ENCODE peak calls at places on chromosomes 1 and 21, in ten cellular contexts. W is Karpas-422; N is foreskin fibroblast; C is HT1080; L is stimulated activated CD4-positive, alpha-beta T cell treated with anti-CD3 and anti-CD28 coated beads, Interleukin-15, amount 100 ng/mL, for 24 hours; Q is activated T-cell treated with anti-CD3 and anti-CD28 coated beads, Interleukin-2, amount 50 U/mL, for 72 hours; E is PC-3; F is left lung; V is stimulated activated CD8-positive, alpha-beta memory T cell treated with anti-CD3 and anti-CD28 coated beads, Interleukin-4, amount 100 ng/mL, for 24 hours; P is WTC11. J is an unnamed sample.

GRCh38 chr1:176801553-176802020 is 338.6 kb downstream of the PAPPA2 start:
- DNase-seq in P (no peak), C (peak; percentile 62), W (no peak), Q (no peak), E (no peak), F (no peak), L (no peak), N (no peak), V (no peak), J (no peak)

GRCh38 chr1:37722181-37723071 is 30.1 kb downstream of the CDCA8 start:
- DNase-seq in V (no peak), P (no peak), Q (no peak), F (no peak), N (no peak), W (no peak), L (no peak), E (no peak), C (no peak), J (no peak)

GRCh38 chr21:36134820-36135390 is at the start of gene CBR3:
- DNase-seq in C (peak; percentile 55), E (peak; percentile 79), W (no peak), Q (peak; percentile 82), L (peak; percentile 81), F (peak; percentile 85), N (peak; percentile 60), P (peak; percentile 30), V (peak; percentile 34), J (peak; percentile 47)

GRCh38 chr1:179817789-179818188 is 59.8 kb downstream of the TOR1AIP2 start:
- DNase-seq in L (no peak), C (no peak), N (peak; percentile 83), W (no peak), E (no peak), V (no peak), F (no peak), P (no peak), Q (no peak), J (no peak)

GRCh38 chr1:83815348-83815747 is 183.6 kb downstream of the TTLL7 start:
- DNase-seq in V (no peak), F (no peak), L (no peak), Q (no peak), C (no peak), N (peak; percentile 82), W (no peak), P (no peak), E (no peak), J (no peak)

GRCh38 chr1:26537951-26538352 is 8.4 kb downstream of the RPS6KA1 start:
- DNase-seq in P (peak; percentile 35), C (peak; percentile 29), E (peak; percentile 95), F (no peak), N (no peak), Q (peak; percentile 19), L (no peak), V (no peak), W (peak; percentile 77), J (no peak)

GRCh38 chr1:23470282-23471070 is 13.5 kb downstream of the ASAP3 start:
- DNase-seq in F (no peak), C (peak; percentile 60), L (no peak), N (no peak), E (no peak), V (no peak), P (no peak), Q (no peak), W (no peak), J (no peak)

GRCh38 chr1:243917863-243918565 is 68.0 kb upstream of the AKT3 start:
- DNase-seq in E (peak; percentile 52), W (no peak), L (no peak), P (no peak), N (no peak), Q (no peak), F (no peak), C (no peak), V (no peak), J (no peak)

GRCh38 chr1:56452027-56453011 is 127.0 kb downstream of the PLPP3 start:
- DNase-seq in E (no peak), W (no peak), P (no peak), N (no peak), L (no peak), Q (no peak), C (no peak), F (no peak), V (no peak), J (no peak)

GRCh38 chr1:113874017-113874879 is 2.7 kb upstream of the PTPN22 start:
- DNase-seq in L (peak; percentile 30), E (peak; percentile 61), W (peak; percentile 51), N (no peak), Q (peak; percentile 34), F (no peak), V (no peak), P (no peak), C (peak; percentile 48), J (no peak)

GRCh38 chr1:218674280-218674773 is 329.2 kb downstream of the TGFB2 start:
- DNase-seq in C (peak; percentile 80), L (no peak), P (peak; percentile 61), E (peak; percentile 58), W (no peak), N (peak; percentile 63), V (no peak), Q (no peak), F (no peak), J (no peak)

GRCh38 chr1:86436041-86436440 is 12.1 kb downstream of the CLCA2 start:
- DNase-seq in Q (no peak), P (no peak), C (no peak), L (no peak), F (no peak), W (no peak), E (no peak), N (no peak), V (no peak), J (no peak)

GRCh38 chr1:110235839-110236682 is 25.9 kb downstream of the KCNC4 start:
- DNase-seq in W (no peak), V (no peak), N (peak; percentile 78), P (no peak), C (peak; percentile 90), F (no peak), L (peak; percentile 73), E (peak; percentile 88), Q (peak; percentile 75), J (no peak)

GRCh38 chr1:229105822-229106525 is 164.9 kb upstream of the RAB4A start:
- DNase-seq in E (no peak), C (no peak), F (no peak), N (no peak), P (no peak), W (no peak), Q (no peak), V (no peak), L (no peak), J (no peak)

GRCh38 chr1:46183119-46183842 is 7.0 kb upstream of the P3R3URF start:
- DNase-seq in Q (no peak), L (no peak), E (peak; percentile 100), F (no peak), N (peak; percentile 98), V (no peak), W (no peak), P (no peak), C (peak; percentile 100), J (no peak)

GRCh38 chr1:61400997-61401396 is 318.6 kb downstream of the NFIA start:
- DNase-seq in V (no peak), L (no peak), F (no peak), N (no peak), C (no peak), E (no peak), Q (no peak), P (no peak), W (no peak), J (no peak)

GRCh38 chr1:212482006-212482351 is 49.3 kb downstream of the NENF start:
- DNase-seq in W (no peak), E (no peak), F (no peak), P (no peak), Q (no peak), C (no peak), N (no peak), L (no peak), V (no peak), J (no peak)

GRCh38 chr1:70360321-70360720 is 5.8 kb upstream of the ANKRD13C start:
- DNase-seq in N (no peak), C (no peak), L (no peak), P (no peak), E (peak; percentile 65), V (no peak), W (no peak), F (no peak), Q (no peak), J (no peak)

GRCh38 chr1:53598956-53599355 is 139.8 kb downstream of the DMRTB1 start:
- DNase-seq in F (no peak), W (no peak), V (no peak), P (no peak), L (no peak), Q (no peak), E (no peak), C (no peak), N (no peak), J (no peak)

GRCh38 chr1:9861371-9861770 is 37.6 kb upstream of the CLSTN1 start:
- DNase-seq in V (no peak), C (no peak), W (peak; percentile 75), L (no peak), E (no peak), F (no peak), N (no peak), Q (no peak), P (peak; percentile 55), J (no peak)

GRCh38 chr1:164611754-164612642 is 53.0 kb downstream of the PBX1 start:
- DNase-seq in Q (no peak), E (peak; percentile 93), P (no peak), F (no peak), L (no peak), N (peak; percentile 70), V (no peak), W (no peak), C (peak; percentile 80), J (no peak)

GRCh38 chr1:28329395-28330153 is 734 bp downstream of the MED18 start:
- DNase-seq in C (peak; percentile 18), L (peak; percentile 53), P (peak; percentile 50), F (peak; percentile 83), W (peak; percentile 63), Q (peak; percentile 49), E (peak; percentile 17), V (peak; percentile 10), N (no peak), J (no peak)